ENCODE peak calls at places on chromosomes 7 and 10, in four cellular contexts. I, U, Y and R are unnamed samples.

GRCh38 chr10:105328441-105328840 is 687.4 kb downstream of the SORCS3 start:
- DNase-seq in U (no peak), I (no peak), Y (no peak), R (no peak)

GRCh38 chr7:23014681-23015080 is 751 bp upstream of the HYCC1 start:
- DNase-seq in Y (no peak), I (no peak), U (no peak), R (no peak)

GRCh38 chr10:47365561-47365960 is 17.4 kb downstream of the RBP3 start:
- DNase-seq in I (no peak), Y (no peak), U (no peak), R (no peak)

GRCh38 chr10:3018247-3018646 is 49.1 kb upstream of the PFKP start:
- DNase-seq in Y (no peak), U (no peak), I (no peak), R (no peak)

GRCh38 chr10:99522511-99523250 is 10.1 kb upstream of the NKX2-3 start:
- DNase-seq in U (no peak), Y (no peak), I (no peak), R (no peak)

GRCh38 chr7:130486114-130486962 is 5.5 kb upstream of the MEST start:
- DNase-seq in I (peak), U (no peak), Y (peak), R (peak)

GRCh38 chr7:45691155-45691656 is 117.0 kb downstream of the ADCY1 start:
- DNase-seq in I (no peak), Y (no peak), U (no peak), R (peak)

GRCh38 chr10:96570512-96570911 is 16.3 kb downstream of the TM9SF3 start:
- DNase-seq in U (no peak), Y (no peak), I (no peak), R (no peak)

GRCh38 chr10:97333601-97334369 is 744 bp downstream of the FRAT2 start:
- DNase-seq in U (no peak), Y (no peak), I (peak), R (peak)

GRCh38 chr10:110610308-110610774 is 33.8 kb upstream of the RBM20 start:
- DNase-seq in Y (peak), I (peak), U (no peak), R (peak)

GRCh38 chr7:47482013-47482761 is 99.7 kb downstream of the TNS3 start:
- DNase-seq in U (no peak), I (peak), Y (no peak), R (no peak)

GRCh38 chr7:132095111-132095765 is 481.0 kb downstream of the PLXNA4 start:
- DNase-seq in U (no peak), Y (no peak), I (no peak), R (no peak)

GRCh38 chr10:13234172-13234571 is at the start of gene UCMA:
- DNase-seq in Y (no peak), U (no peak), I (no peak), R (no peak)

GRCh38 chr10:74991435-74991834 is 120.0 kb upstream of the SAMD8 start:
- DNase-seq in Y (no peak), I (no peak), U (no peak), R (peak)

GRCh38 chr10:42781893-42782445 is 626 bp upstream of the BMS1 start:
- DNase-seq in Y (no peak), U (no peak), I (peak), R (no peak)

GRCh38 chr10:6151087-6151977 is 51.4 kb upstream of the PFKFB3 start:
- DNase-seq in I (peak), Y (peak), U (peak), R (no peak)

GRCh38 chr10:72424561-72424960 is 69.8 kb upstream of the DNAJB12 start:
- DNase-seq in Y (no peak), U (no peak), I (no peak), R (no peak)

GRCh38 chr10:127196227-127196954 is at the start of gene INSYN2A:
- DNase-seq in Y (peak), I (peak), U (peak), R (peak)